ENCODE peak calls at places on chromosomes 12 and 14, in four cellular contexts. E, B, L and W are unnamed samples.

GRCh38 chr14:31263485-31264133 is 56.0 kb upstream of the HECTD1 start:
- DNase-seq in E (no peak), B (no peak), L (no peak), W (no peak)

GRCh38 chr14:75063013-75063412 is 811 bp downstream of the ACYP1 start:
- DNase-seq in B (peak), E (no peak), L (no peak), W (no peak)

GRCh38 chr12:92431146-92431545 is 271.6 kb upstream of the PLEKHG7 start:
- DNase-seq in B (peak), L (peak), E (no peak), W (no peak)

GRCh38 chr14:61435563-61436337 is 114.4 kb downstream of the PRKCH start:
- DNase-seq in E (no peak), L (no peak), B (no peak), W (no peak)

GRCh38 chr12:93041416-93041815 is 112.3 kb upstream of the EEA1 start:
- DNase-seq in L (no peak), E (no peak), B (no peak), W (no peak)

GRCh38 chr12:30796891-30797371 is 42.2 kb upstream of the CAPRIN2 start:
- DNase-seq in B (no peak), L (no peak), E (no peak), W (no peak)

GRCh38 chr12:93016752-93017350 is 87.8 kb upstream of the EEA1 start:
- DNase-seq in B (no peak), L (no peak), E (no peak), W (no peak)

GRCh38 chr14:102560436-102561261 is 31.8 kb upstream of the RCOR1 start:
- DNase-seq in B (peak), E (no peak), L (no peak), W (no peak)

GRCh38 chr12:102513739-102514138 is 33.4 kb upstream of the IGF1 start:
- DNase-seq in E (no peak), L (no peak), B (no peak), W (no peak)

GRCh38 chr12:27616356-27617150 is 79.7 kb upstream of the REP15 start:
- DNase-seq in B (no peak), E (no peak), L (no peak), W (no peak)

GRCh38 chr12:46617167-46617566 is 208.6 kb downstream of the SLC38A4 start:
- DNase-seq in B (no peak), E (no peak), L (no peak), W (no peak)

GRCh38 chr14:37197421-37198272 is at the start of gene MIPOL1:
- DNase-seq in L (no peak), B (no peak), E (peak), W (no peak)

GRCh38 chr12:45669762-45670161 is 59.7 kb upstream of the ARID2 start:
- DNase-seq in B (no peak), L (no peak), E (no peak), W (no peak)

GRCh38 chr14:36254020-36254614 is 66.3 kb downstream of the MBIP start:
- DNase-seq in E (no peak), B (no peak), L (no peak), W (no peak)

GRCh38 chr12:122909442-122910288 is 13.7 kb upstream of the VPS37B start:
- DNase-seq in E (no peak), B (no peak), L (no peak), W (no peak)

GRCh38 chr12:65977384-65977783 is 153.1 kb downstream of the HMGA2 start:
- DNase-seq in B (peak), E (no peak), L (no peak), W (no peak)

GRCh38 chr12:71792599-71792998 is 37.9 kb downstream of the RAB21 start:
- DNase-seq in L (no peak), B (no peak), E (no peak), W (no peak)

GRCh38 chr12:92955997-92956663 is 27.0 kb upstream of the EEA1 start:
- DNase-seq in E (no peak), B (no peak), L (no peak), W (no peak)

GRCh38 chr12:26746315-26746714 is 86.7 kb downstream of the ITPR2 start:
- DNase-seq in E (no peak), B (peak), L (no peak), W (no peak)

GRCh38 chr12:96587691-96588090 is 98.3 kb downstream of the CFAP54 start:
- DNase-seq in E (no peak), L (no peak), B (no peak), W (no peak)

GRCh38 chr12:10941916-10942607 is 3.0 kb upstream of the TAS2R14 start:
- DNase-seq in E (no peak), L (no peak), B (no peak), W (no peak)

GRCh38 chr14:53331247-53331646 is 178.1 kb upstream of the DDHD1 start:
- DNase-seq in B (no peak), L (no peak), E (no peak), W (no peak)

GRCh38 chr12:120413901-120414695 is 23.8 kb upstream of the COX6A1 start:
- DNase-seq in L (no peak), B (no peak), E (peak), W (no peak)

GRCh38 chr12:119082496-119082895 is 96.2 kb upstream of the HSPB8 start:
- DNase-seq in B (no peak), L (no peak), E (no peak), W (no peak)

GRCh38 chr12:30257614-30258013 is 438.1 kb downstream of the IPO8 start:
- DNase-seq in E (no peak), L (no peak), B (no peak), W (no peak)

GRCh38 chr12:116138781-116139180 is 138.7 kb downstream of the MED13L start:
- DNase-seq in E (no peak), B (no peak), L (no peak), W (no peak)

GRCh38 chr14:77141592-77142288 is at the start of gene ZDHHC22:
- DNase-seq in B (no peak), E (no peak), L (no peak), W (no peak)

GRCh38 chr14:102893452-102893851 is 29.0 kb upstream of the AMN start:
- DNase-seq in L (no peak), E (no peak), B (no peak), W (no peak)

GRCh38 chr12:76680940-76681339 is 83.0 kb upstream of the ZDHHC17 start:
- DNase-seq in B (no peak), E (no peak), L (no peak), W (no peak)

GRCh38 chr12:21220266-21220665 is 89.3 kb downstream of the SLCO1B1 start:
- DNase-seq in B (no peak), E (no peak), L (no peak), W (no peak)

GRCh38 chr14:103871596-103872480 is 24.5 kb upstream of the PPP1R13B start:
- DNase-seq in L (peak), E (peak), B (no peak), W (peak)

GRCh38 chr12:111458773-111459172 is 53.0 kb downstream of the SH2B3 start:
- DNase-seq in B (no peak), L (no peak), E (no peak), W (no peak)

GRCh38 chr12:105334001-105334400 is 3.5 kb downstream of the C12orf75 start:
- DNase-seq in L (no peak), B (no peak), E (no peak), W (no peak)

GRCh38 chr12:87127272-87127671 is 871.1 kb upstream of the MGAT4C start:
- DNase-seq in E (no peak), L (no peak), B (no peak), W (no peak)

DNA sequence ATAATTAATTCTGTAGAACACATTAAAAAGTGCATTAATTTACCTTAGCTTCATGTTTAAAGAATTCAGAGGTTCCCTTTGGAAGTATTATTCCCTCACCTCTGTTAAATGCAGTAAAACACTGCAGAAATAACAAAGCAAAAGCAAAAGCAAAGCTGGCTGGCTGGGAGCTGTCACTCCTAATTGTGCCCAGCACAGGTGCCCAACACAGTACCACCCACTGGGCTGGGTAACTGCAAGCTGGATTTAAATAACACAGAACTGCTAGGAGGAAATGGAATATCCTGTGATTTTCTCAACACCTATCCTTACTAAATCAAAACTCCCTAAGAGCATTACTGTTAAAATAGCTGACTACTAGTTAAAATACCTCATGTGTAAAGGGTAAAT is 72.6 kb downstream of the SLC2A13 start:
- DNase-seq in L (no peak), B (no peak), E (no peak), W (no peak)
- H3K27ac ChIP-seq in L (no peak), B (no peak), E (no peak), W (no peak)

GRCh38 chr14:69048456-69048855 is 69.4 kb upstream of the ACTN1 start:
- DNase-seq in L (no peak), B (no peak), E (no peak), W (no peak)

GRCh38 chr14:69050235-69051184 is 71.4 kb upstream of the ACTN1 start:
- DNase-seq in B (no peak), E (no peak), L (no peak), W (no peak)

GRCh38 chr14:69052181-69052601 is 73.1 kb upstream of the ACTN1 start:
- DNase-seq in B (no peak), L (no peak), E (no peak), W (no peak)

GRCh38 chr14:69047255-69047654 is 68.2 kb upstream of the ACTN1 start:
- DNase-seq in L (no peak), B (no peak), E (no peak), W (no peak)

GRCh38 chr14:69049675-69050074 is 70.6 kb upstream of the ACTN1 start:
- DNase-seq in E (no peak), B (no peak), L (no peak), W (no peak)
- H3K27ac ChIP-seq in E (no peak), B (no peak), L (no peak), W (no peak)

DNA sequence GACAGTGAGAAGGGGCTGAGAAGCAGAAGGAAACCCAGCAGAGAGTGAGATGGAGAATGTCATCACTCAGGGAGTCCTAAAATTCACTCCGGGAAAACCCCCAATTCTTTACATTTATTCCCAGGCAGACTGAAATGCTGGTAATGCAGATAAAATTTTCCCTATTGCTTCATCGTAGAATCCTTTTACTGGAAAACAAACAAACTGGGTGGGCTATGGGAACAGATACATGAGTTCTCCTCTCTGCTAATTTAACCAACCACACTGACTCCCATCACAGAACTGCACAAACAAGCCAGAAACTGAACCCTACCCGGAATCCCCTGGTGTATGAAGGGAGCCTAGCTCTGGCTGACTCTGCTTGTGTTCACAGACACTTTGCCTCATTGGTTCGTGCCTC is 20.9 kb downstream of the HEBP1 start:
- DNase-seq in E (no peak), B (no peak), L (no peak), W (no peak)
- H3K27ac ChIP-seq in E (no peak), B (no peak), L (no peak), W (no peak)

DNA sequence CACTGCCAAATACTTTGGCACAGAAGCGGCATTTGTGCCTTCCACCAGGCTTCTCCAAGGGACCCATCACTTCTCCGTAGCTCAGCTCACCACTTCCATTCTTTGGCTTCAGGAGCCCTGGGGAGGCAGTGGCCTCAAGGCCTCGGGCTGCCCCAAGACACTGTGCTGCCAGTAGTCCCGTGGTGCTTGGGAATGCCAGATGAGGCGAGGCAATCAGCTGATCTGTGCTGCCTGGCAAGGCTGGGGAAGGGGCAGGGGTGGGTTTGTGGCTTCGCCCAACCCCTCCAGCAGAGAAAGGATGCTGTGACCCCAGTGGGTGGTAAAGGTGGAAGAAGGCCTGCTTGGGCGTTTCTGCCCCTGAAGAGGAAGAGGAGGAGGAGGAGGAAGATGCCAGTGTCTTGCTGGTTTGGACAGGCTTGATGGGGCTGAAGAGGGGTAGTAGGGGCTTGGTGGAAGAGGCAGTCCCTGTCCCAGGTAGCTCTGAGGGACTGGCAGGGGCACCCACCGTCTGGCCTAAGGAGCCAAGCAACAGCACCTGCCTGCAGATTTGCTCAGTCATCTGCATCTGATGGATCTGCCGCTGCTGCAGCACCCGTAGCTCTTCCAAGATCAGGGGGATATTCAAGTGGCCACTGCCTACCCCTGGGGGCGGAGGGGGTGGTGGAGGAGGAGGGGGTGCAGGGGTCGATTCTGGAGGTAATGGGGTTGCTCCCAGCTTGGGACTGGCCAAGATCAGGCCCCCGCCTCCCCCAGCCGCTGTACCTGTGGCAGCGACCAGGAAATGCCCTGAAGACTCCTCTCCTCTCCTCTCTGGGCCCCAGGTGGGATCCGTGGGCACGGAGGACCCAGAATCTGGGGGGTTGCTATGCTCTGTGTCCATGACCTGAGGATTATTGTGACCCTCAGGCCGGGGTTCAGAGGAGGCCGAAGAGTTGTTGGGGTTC is 1.3 kb downstream of the SALL2 start:
- DNase-seq in L (no peak), E (no peak), B (no peak), W (no peak)
- H3K27ac ChIP-seq in L (no peak), E (no peak), B (no peak), W (no peak)

DNA sequence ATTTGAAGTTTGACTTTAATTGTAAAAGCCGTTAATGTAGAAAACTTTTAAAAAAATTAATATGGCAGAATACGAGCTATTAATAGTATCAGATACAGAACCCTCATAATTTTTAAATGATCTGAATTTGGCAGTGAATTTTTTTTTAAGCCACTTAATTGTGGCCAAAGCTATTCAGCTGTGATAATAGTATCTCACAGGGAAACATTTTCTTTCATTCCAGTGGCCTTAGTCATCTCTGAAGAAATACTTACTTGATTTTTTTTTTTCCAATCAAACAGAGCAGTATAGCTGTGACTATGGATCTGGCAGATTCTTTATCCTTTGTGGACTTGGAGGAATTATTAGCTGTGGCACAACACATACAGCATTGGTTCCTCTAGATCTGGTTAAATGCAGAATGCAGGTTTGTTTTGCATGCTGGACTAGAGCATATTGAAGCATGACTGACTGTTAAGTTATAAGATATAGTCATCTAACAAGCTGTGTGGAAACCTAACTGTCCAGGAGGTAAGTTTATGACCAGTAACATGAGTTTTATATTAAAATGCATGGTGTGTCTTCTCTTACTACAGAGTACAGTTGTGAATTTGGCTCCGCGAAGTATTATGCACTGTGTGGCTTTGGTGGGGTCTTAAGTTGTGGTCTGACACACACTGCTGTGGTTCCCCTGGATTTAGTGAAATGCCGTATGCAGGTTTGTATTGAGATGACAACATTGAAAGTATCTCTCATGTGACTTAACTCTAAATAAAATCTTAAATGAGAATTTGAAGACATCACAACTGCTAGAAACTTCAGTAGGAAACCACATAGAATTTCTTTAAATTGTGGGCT is 1.9 kb downstream of the SLC25A3 start:
- DNase-seq in L (no peak), E (no peak), B (peak), W (no peak)
- H3K27ac ChIP-seq in L (peak), E (peak), B (peak), W (peak)

DNA sequence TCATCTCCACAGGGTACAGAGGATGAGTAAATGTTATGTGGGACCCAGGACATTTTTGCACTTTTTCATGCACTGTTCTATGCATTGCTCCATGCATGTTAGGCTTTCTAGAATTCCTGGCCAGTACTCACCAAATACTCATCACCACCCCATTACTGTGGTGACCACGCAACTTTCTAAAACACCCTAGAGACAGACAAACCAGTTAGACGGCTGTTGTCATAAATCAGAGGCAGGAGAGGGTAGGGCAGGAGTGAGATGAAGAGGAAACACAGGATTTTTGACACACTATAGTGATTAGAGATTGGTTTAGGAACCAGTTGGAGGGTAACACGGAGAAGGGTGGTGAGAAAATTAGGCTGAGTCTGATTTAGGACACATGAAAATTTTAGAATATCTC is 59.3 kb downstream of the IFNG start:
- DNase-seq in E (no peak), L (no peak), B (no peak), W (no peak)
- H3K27ac ChIP-seq in E (no peak), L (no peak), B (no peak), W (no peak)

GRCh38 chr12:52005903-52006703 is 643 bp upstream of the TAMALIN start:
- DNase-seq in B (peak), E (no peak), L (no peak), W (no peak)
- H3K27ac ChIP-seq in B (no peak), E (peak), L (no peak), W (no peak)

DNA sequence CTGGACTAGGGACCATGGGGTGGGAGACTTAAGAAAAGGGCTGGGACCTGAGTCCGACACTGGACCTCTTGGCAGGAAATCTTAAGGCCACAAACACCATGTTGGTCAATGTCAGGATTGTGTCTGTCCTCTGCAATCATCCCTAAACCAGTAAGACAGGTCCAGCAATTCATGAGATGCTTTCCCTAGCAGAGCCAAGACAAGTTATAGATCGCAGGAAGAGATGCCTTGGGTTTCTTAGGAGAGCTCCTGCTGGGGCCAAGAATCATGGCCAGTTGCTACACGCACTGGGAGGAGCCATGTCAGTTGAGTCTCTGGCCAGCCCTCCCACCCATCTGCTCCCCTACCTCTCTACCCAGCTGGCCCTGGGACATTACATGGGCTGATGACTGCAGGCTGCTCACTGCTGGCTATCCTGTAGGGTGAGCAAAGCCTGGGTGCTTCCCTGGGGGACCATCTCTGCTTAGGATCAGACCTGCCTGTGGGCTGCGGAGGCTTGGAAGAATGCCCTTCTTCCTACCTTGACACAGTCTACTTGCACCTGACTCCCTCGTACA is 14.2 kb downstream of the PLEKHH1 start:
- DNase-seq in E (peak), B (no peak), L (no peak), W (no peak)
- H3K27ac ChIP-seq in E (no peak), B (no peak), L (no peak), W (no peak)

DNA sequence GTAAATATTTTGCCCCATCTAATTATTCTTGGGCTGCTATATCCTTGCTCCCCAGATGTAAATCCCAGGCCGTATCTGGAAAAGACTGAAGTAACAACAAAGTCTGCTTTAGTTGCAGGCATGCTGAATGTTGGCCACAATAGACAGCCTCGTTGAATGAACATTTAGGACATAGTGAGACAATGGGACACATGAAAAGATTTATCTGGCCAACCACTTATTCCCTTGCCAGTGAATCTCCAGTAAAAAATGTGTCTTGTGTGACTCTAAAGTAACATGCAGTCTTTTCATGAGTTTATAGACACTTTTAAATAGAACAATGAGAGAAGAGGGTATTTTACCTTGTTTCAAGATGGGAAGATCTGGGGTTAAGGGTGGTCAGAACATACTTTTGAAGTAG is 60.2 kb upstream of the STXBP6 start:
- DNase-seq in B (no peak), E (no peak), L (no peak), W (no peak)
- H3K27ac ChIP-seq in B (no peak), E (no peak), L (no peak), W (no peak)